ENCODE peak calls at places on chromosomes 4 and X, in six cellular contexts. C is NCI-H1105 treated with DMSO at 0.1 percent for 48 hours; P is ELR; S is NCI-H1092 treated with DMSO at 0.1 percent for 48 hours; V is kidney tubule cell; N is stimulated activated CD8-positive, alpha-beta memory T cell treated with anti-CD3 and anti-CD28 coated beads, Interleukin-4, amount 100 ng/mL, for 1 hour. W is an unnamed sample.

GRCh38 chr4:2058264-2059033 is 678 bp upstream of the NAT8L start:
- DNase-seq in P (no peak), S (peak), C (peak), V (no peak), N (no peak), W (no peak)

GRCh38 chr4:179059396-179059795 is 1617.2 kb upstream of the AGA start:
- DNase-seq in V (no peak), C (no peak), S (no peak), P (no peak), N (no peak), W (no peak)

GRCh38 chr4:172740434-172740833 is 428.2 kb upstream of the GALNT7 start:
- DNase-seq in V (peak), S (no peak), C (no peak), N (no peak), P (no peak), W (no peak)

GRCh38 chr4:154961263-154961662 is 180.2 kb downstream of the RBM46 start:
- DNase-seq in P (no peak), N (no peak), C (no peak), S (no peak), V (no peak), W (no peak)

GRCh38 chr4:106707776-106708603 is 328.1 kb downstream of the DKK2 start:
- DNase-seq in C (no peak), V (peak), S (no peak), P (peak), N (no peak), W (no peak)

GRCh38 chrX:9829308-9830267 is 43.4 kb downstream of the SHROOM2 start:
- DNase-seq in S (no peak), V (peak), N (no peak), P (peak), C (no peak), W (no peak)

GRCh38 chr4:164890691-164891090 is 13.7 kb downstream of the APELA start:
- DNase-seq in S (no peak), C (no peak), V (no peak), N (no peak), P (no peak), W (no peak)

GRCh38 chrX:103329991-103330390 is at the start of gene TCEAL7:
- DNase-seq in P (peak), N (no peak), S (no peak), V (peak), C (no peak), W (no peak)

GRCh38 chr4:176422511-176422910 is 102.7 kb downstream of the SPCS3 start:
- DNase-seq in V (no peak), N (no peak), P (no peak), C (no peak), S (no peak), W (no peak)

GRCh38 chr4:102642571-102643298 is 118.0 kb downstream of the MANBA start:
- DNase-seq in C (no peak), V (no peak), P (peak), S (no peak), N (no peak), W (no peak)

GRCh38 chr4:113339430-113339813 is 290.0 kb downstream of the ANK2 start:
- DNase-seq in N (no peak), P (no peak), V (no peak), C (no peak), S (no peak), W (no peak)

GRCh38 chrX:87517571-87518141 is at the start of gene KLHL4:
- DNase-seq in C (no peak), N (no peak), P (no peak), V (peak), S (no peak), W (no peak)

GRCh38 chr4:114386637-114387233 is 211.9 kb upstream of the UGT8 start:
- DNase-seq in P (peak), C (peak), S (peak), N (no peak), V (peak), W (no peak)

GRCh38 chr4:139951051-139951450 is 202.9 kb downstream of the MAML3 start:
- DNase-seq in P (peak), N (no peak), V (peak), S (no peak), C (no peak), W (no peak)

GRCh38 chrX:131752493-131753198 is 208.8 kb downstream of the OR13H1 start:
- DNase-seq in V (peak), C (no peak), S (no peak), P (no peak), N (no peak), W (peak)

GRCh38 chr4:106022454-106022853 is 127.2 kb downstream of the NPNT start:
- DNase-seq in P (no peak), N (no peak), C (no peak), S (no peak), V (no peak), W (no peak)

GRCh38 chr4:80266902-80267380 is 477 bp downstream of the FGF5 start:
- DNase-seq in V (peak), N (no peak), C (peak), P (peak), S (no peak), W (no peak)

GRCh38 chr4:87356832-87357526 is 34.0 kb downstream of the HSD17B11 start:
- DNase-seq in P (no peak), C (no peak), V (peak), N (no peak), S (no peak), W (no peak)

GRCh38 chr4:122163301-122163700 is 11.2 kb downstream of the BLTP1 start:
- DNase-seq in C (peak), P (no peak), V (no peak), S (peak), N (no peak), W (no peak)

GRCh38 chr4:40731792-40732245 is 17.9 kb upstream of the NSUN7 start:
- DNase-seq in P (no peak), C (peak), S (peak), V (peak), N (no peak), W (no peak)

GRCh38 chr4:172675232-172675631 is 493.4 kb upstream of the GALNT7 start:
- DNase-seq in P (no peak), V (no peak), S (no peak), C (no peak), N (no peak), W (no peak)

GRCh38 chr4:73847507-73848182 is 5.5 kb upstream of the PF4V1 start:
- DNase-seq in V (no peak), N (no peak), S (no peak), P (no peak), C (no peak), W (no peak)

GRCh38 chr4:118282692-118283091 is 70.1 kb downstream of the PRSS12 start:
- DNase-seq in P (peak), S (no peak), V (peak), N (no peak), C (no peak), W (no peak)

GRCh38 chrX:40784516-40785151 is 49.3 kb upstream of the MED14 start:
- DNase-seq in C (no peak), P (peak), N (no peak), S (no peak), V (peak), W (no peak)

GRCh38 chrX:150544222-150544787 is 24.1 kb upstream of the MTM1 start:
- DNase-seq in N (no peak), S (no peak), C (no peak), V (no peak), P (no peak), W (no peak)